ENCODE peak calls at places on chromosomes 4 and X, in nine cellular contexts. B, F, D, M, E, I, K, G and R are unnamed samples.

GRCh38 chr4:52106142-52106541 is 55.0 kb downstream of the SPATA18 start:
- DNase-seq in G (no peak), D (no peak), B (no peak), M (no peak), E (no peak), I (no peak), F (no peak), K (no peak), R (no peak)

GRCh38 chrX:43998374-43998773 is 25.2 kb upstream of the NDP start:
- DNase-seq in E (no peak), I (no peak), B (no peak), M (no peak), K (no peak), F (no peak), D (no peak), G (no peak), R (no peak)

GRCh38 chr4:149885896-149886295 is 70.3 kb upstream of the IQCM start:
- DNase-seq in F (no peak), D (no peak), E (no peak), K (no peak), G (no peak), M (no peak), I (no peak), B (no peak), R (no peak)

GRCh38 chr4:150619032-150619431 is 37.1 kb downstream of the MAB21L2 start:
- DNase-seq in G (no peak), D (no peak), I (no peak), M (no peak), B (no peak), F (no peak), E (no peak), K (no peak), R (no peak)

GRCh38 chr4:117577686-117578085 is 456.6 kb upstream of the NDST3 start:
- DNase-seq in K (no peak), D (no peak), M (no peak), E (no peak), I (no peak), F (no peak), G (no peak), B (no peak), R (no peak)

GRCh38 chrX:110173192-110174175 is 144.4 kb downstream of the AMMECR1 start:
- DNase-seq in I (no peak), G (no peak), B (no peak), E (no peak), M (no peak), F (no peak), D (no peak), K (no peak), R (no peak)

GRCh38 chr4:8305851-8306361 is 36.4 kb downstream of the HTRA3 start:
- DNase-seq in F (peak), I (no peak), E (no peak), D (peak), M (no peak), G (no peak), B (peak), K (no peak), R (no peak)

GRCh38 chr4:101039367-101039766 is 308.0 kb downstream of the PPP3CA start:
- DNase-seq in F (no peak), K (no peak), D (no peak), I (no peak), B (no peak), E (no peak), M (peak), G (peak), R (peak)

GRCh38 chr4:139170932-139171331 is 6.1 kb downstream of the ELF2 start:
- DNase-seq in E (no peak), I (no peak), M (no peak), G (no peak), K (no peak), F (no peak), D (no peak), B (no peak), R (no peak)

GRCh38 chrX:110858565-110858964 is 62.9 kb upstream of the CHRDL1 start:
- DNase-seq in E (no peak), I (no peak), G (no peak), F (no peak), B (no peak), K (no peak), M (no peak), D (no peak), R (no peak)

GRCh38 chr4:118740869-118741268 is 55.7 kb downstream of the METTL14 start:
- DNase-seq in B (no peak), D (no peak), E (peak), I (no peak), K (no peak), M (no peak), F (no peak), G (no peak), R (peak)

GRCh38 chr4:73664470-73664869 is 44.2 kb upstream of the RASSF6 start:
- DNase-seq in E (no peak), I (no peak), B (no peak), D (no peak), K (no peak), F (no peak), G (no peak), M (no peak), R (no peak)

GRCh38 chr4:122412547-122412946 is 33.7 kb downstream of the ADAD1 start:
- DNase-seq in F (no peak), D (no peak), B (no peak), E (no peak), G (no peak), I (no peak), K (no peak), M (peak), R (peak)

GRCh38 chrX:55163171-55163570 is 57.0 kb upstream of the PAGE5 start:
- DNase-seq in B (no peak), M (no peak), I (no peak), K (no peak), E (no peak), G (no peak), F (no peak), D (no peak), R (no peak)

GRCh38 chrX:55159556-55159955 is 60.6 kb upstream of the PAGE5 start:
- DNase-seq in K (no peak), B (no peak), D (no peak), F (no peak), M (no peak), I (no peak), E (no peak), G (no peak), R (no peak)

GRCh38 chrX:55161581-55161980 is 58.6 kb upstream of the PAGE5 start:
- DNase-seq in F (no peak), K (no peak), E (no peak), G (no peak), B (no peak), I (no peak), D (peak), M (no peak), R (no peak)

GRCh38 chrX:55160685-55161552 is 59.2 kb upstream of the PAGE5 start:
- DNase-seq in E (peak), K (peak), F (peak), B (peak), G (peak), M (peak), D (peak), I (peak), R (peak)
- TF ChIP-seq CTCF in E (no peak), K (peak), F (peak), B (no peak), G (peak), M (peak), D (peak), I (peak), R (peak)

DNA sequence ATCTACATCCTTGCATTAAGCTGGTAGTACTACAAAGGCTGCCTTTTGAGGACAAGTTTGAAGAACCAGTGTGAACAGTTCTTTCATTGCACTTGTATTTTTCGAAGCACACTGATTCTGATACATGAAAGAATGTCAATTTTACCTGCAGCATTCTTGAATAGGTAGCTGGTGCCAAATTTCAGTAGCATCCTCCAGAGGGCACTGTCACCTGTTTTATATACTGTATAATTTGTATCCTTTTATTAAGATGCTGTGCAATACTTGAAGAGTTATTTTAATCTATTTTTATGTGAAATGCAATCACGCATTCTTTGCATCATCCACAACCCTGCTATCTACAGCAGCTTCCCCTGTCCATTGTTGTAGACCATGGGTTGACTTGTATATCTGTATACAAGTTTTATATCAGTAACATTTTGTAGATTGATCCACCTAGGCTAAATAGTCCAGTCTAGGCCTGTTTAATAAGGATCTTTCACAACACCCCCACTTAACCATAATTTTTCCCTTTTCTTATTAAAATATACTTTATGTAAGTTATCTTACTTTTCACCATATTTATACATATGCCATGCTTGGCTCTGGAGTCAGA is 325.7 kb downstream of the PCDH7 start:
- DNase-seq in G (no peak), D (no peak), F (no peak), I (no peak), B (no peak), M (peak), E (no peak), K (peak), R (no peak)
- TF ChIP-seq CTCF in G (no peak), D (peak), F (peak), I (no peak), B (peak), M (no peak), E (no peak), K (peak), R (peak)

DNA sequence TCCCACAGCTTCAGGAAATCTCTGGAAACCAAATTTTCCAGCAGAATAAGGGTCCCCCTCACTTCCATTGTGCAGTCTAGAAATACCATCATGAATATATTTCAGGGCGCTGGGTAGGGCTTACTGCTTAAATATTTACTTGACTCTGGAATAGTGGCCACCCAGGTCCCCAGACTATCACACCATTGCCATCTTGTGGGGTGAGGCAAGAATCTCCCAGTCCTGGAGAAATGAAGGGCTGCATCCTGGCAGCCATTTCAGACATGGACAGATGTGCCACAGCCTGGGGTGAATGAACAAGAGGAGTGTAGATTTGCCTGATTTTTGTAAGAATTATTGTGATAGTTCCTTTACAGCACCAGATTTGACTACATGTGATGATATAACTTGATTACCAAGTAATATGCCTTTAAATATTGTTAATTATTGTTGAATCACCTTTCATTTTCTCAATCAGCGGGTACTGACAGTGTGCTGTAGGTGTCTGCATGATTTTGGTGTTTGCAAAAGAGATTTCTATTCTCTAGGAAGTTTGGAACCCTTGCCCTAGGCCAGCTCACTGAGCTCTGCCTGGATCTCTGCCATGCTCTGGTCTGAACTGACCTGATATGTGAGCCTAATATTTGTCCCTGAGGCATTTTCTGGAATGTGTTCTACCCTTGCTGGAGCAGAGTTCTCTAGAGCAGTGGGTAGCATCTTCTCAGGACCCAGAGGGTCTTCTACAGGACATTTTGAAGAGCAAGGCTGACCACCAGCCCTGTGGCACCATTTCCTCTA is 183.4 kb downstream of the KIT start:
- DNase-seq in B (no peak), K (no peak), E (no peak), M (peak), G (no peak), I (no peak), F (no peak), D (no peak), R (no peak)
- TF ChIP-seq CTCF in B (no peak), K (no peak), E (no peak), M (no peak), G (no peak), I (peak), F (peak), D (peak), R (no peak)

GRCh38 chr4:104352211-104352610 is 142.5 kb downstream of the CXXC4 start:
- DNase-seq in G (no peak), F (no peak), E (no peak), M (peak), I (no peak), D (peak), K (no peak), B (no peak), R (no peak)
- TF ChIP-seq CTCF in G (no peak), F (no peak), E (peak), M (peak), I (no peak), D (peak), K (no peak), B (no peak), R (peak)

GRCh38 chr4:20698820-20699219 is 1.4 kb upstream of the PACRGL start:
- DNase-seq in D (no peak), F (no peak), K (no peak), I (no peak), B (no peak), E (no peak), M (no peak), G (no peak), R (no peak)

GRCh38 chr4:20696815-20697214 is 3.4 kb upstream of the PACRGL start:
- DNase-seq in E (no peak), D (no peak), I (no peak), B (no peak), G (no peak), K (no peak), F (no peak), M (no peak), R (no peak)

GRCh38 chr4:20700007-20700761 is at the start of gene PACRGL:
- DNase-seq in F (peak), K (peak), G (peak), I (peak), E (peak), D (peak), M (peak), B (peak), R (peak)

DNA sequence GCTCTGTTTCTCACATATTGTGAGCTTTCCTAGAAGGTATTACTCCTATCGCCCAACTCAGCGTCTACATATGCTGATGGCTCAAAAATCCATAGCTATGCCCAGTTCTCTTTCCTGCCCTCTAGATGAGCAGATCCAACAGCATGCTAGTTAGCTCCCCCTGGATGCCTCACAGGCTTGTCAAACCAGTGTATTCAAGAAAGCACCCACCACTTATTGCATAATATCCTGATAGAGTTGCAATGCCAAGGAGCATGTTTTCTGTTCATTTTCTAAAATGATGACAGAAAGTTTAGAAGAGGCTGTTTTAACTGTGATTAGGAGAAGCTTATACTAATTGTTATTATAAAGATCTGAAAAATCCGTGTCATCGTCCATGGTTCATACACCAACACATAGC is 1.9 kb upstream of the PACRGL start:
- DNase-seq in M (no peak), I (no peak), E (no peak), K (no peak), B (no peak), D (no peak), G (no peak), F (no peak), R (no peak)
- TF ChIP-seq CTCF in M (no peak), I (no peak), E (no peak), K (no peak), B (no peak), D (no peak), G (no peak), F (no peak), R (no peak)

DNA sequence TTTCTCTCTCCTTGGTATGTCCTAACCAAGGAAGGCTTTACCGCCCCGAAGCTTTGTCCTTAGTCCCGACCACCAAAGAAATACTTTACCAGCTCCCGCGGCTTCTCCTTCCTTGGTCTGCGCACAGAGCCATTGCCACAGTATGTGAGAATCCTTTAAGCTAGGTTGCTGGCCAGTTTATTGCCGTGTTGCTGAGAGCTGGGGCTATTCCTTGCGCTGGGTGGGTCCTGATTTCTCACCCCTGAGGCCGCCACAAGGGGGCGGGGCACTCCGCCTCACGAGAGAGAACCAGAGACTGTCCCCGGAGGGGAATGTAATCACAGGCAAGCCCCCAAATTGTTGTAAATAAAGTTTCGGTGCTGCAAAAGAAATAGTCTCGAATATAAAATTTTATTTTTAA is 331.0 kb upstream of the PCDH10 start:
- DNase-seq in M (no peak), I (no peak), G (no peak), K (peak), E (no peak), B (peak), D (peak), F (no peak), R (no peak)
- TF ChIP-seq CTCF in M (no peak), I (no peak), G (no peak), K (peak), E (no peak), B (no peak), D (peak), F (no peak), R (no peak)

DNA sequence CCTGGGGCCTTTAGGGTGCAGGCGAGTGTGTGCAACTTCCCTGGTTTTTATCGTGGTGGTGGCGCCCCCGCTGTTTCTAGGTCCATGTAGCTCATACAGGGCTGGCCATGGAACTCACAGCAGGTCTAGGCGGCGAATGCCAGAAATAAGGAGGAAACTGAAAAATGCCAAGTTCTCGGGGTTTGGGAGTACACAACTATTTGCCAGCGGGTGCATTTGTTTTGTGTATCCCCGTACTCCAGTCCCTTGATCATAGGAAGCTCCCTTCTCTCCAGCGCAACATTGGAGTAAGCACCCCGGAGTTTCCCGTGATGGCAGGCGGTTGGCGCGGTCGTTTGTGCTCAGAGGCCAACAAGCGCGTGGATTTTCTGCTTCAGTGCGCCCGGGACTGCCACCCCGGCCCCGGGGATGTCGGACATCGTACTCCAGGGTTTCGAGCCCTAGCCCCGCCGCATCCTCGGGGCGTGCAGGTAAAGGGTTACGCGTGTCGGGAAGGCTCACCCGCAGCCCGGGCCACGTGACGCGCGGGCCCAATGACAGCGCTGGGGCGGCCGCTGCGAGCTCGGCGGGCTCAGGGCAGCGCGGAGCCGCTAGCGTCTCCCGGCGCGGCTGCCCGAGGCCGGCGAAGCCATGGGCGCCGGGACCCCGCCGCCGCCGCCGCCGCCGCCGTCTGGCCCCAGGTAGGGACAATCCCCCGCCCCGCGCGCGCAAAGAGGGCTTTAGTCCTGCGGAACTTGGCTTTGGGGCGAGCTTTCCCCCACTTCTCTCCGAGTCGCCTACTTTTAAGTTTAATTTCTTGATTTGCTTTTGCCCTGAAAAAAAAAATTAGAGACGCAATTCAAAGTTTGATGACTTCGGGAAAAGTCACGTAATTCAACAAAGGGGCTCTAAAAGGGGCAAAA is 209.1 kb downstream of the NWD2 start:
- DNase-seq in G (peak), K (peak), B (peak), D (peak), I (no peak), M (peak), E (peak), F (peak), R (peak)
- TF ChIP-seq CTCF in G (no peak), K (no peak), B (no peak), D (no peak), I (no peak), M (no peak), E (no peak), F (no peak), R (no peak)

DNA sequence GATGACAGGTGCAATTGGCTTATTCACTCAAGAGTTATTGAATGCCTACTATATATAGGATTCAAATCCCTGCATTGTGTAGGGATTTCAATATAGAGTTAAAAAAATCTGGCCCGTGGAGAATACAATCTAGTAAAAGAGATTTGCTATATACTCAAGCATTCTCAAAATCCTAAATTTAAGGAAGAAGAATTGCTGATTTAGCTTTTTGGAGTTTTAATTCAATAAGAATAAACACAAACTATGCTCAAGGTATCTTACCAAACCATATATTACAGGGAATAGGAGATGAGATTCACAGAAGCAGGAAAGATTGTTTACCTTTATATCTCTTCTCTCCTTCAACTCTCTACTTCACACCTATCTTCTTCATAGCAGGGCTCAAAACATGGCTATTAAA is 476.8 kb downstream of the PACRGL start:
- DNase-seq in I (no peak), M (no peak), G (no peak), D (no peak), B (no peak), K (no peak), E (no peak), F (no peak), R (no peak)
- TF ChIP-seq CTCF in I (no peak), M (no peak), G (no peak), D (no peak), B (no peak), K (no peak), E (no peak), F (no peak), R (no peak)